ENCODE peak calls at places on chromosomes 2 and 18, in six cellular contexts. One of them, this sample, is unnamed.

GRCh38 chr2:20015482-20016083 is 3.1 kb upstream of the MATN3 start:
- DNase-seq in CD8-positive, alpha-beta memory T cell: peak; percentile 39
- DNase-seq in substantia nigra: no peak
- DNase-seq in epithelial cell of esophagus: peak; percentile 64
- DNase-seq in heart left ventricle: no peak
- DNase-seq in astrocyte of the spinal cord: peak; percentile 67
- DNase-seq in this sample: peak; percentile 12

GRCh38 chr18:62420151-62420512 is 95.0 kb downstream of the TNFRSF11A start:
- DNase-seq in heart left ventricle: no peak
- DNase-seq in epithelial cell of esophagus: peak; percentile 54
- DNase-seq in astrocyte of the spinal cord: peak; percentile 28
- DNase-seq in substantia nigra: no peak
- DNase-seq in CD8-positive, alpha-beta memory T cell: no peak
- DNase-seq in this sample: peak; percentile 26

GRCh38 chr2:239047420-239047819 is 199.5 kb downstream of the TWIST2 start:
- DNase-seq in astrocyte of the spinal cord: no peak
- DNase-seq in CD8-positive, alpha-beta memory T cell: no peak
- DNase-seq in epithelial cell of esophagus: no peak
- DNase-seq in substantia nigra: no peak
- DNase-seq in heart left ventricle: peak; percentile 16
- DNase-seq in this sample: no peak

GRCh38 chr2:169839954-169840746 is 12.9 kb downstream of the UBR3 start:
- DNase-seq in heart left ventricle: no peak
- DNase-seq in CD8-positive, alpha-beta memory T cell: no peak
- DNase-seq in astrocyte of the spinal cord: no peak
- DNase-seq in epithelial cell of esophagus: no peak
- DNase-seq in substantia nigra: no peak
- DNase-seq in this sample: peak; percentile 21

GRCh38 chr2:122112633-122113032 is 357.2 kb downstream of the TSN start:
- DNase-seq in epithelial cell of esophagus: no peak
- DNase-seq in heart left ventricle: no peak
- DNase-seq in CD8-positive, alpha-beta memory T cell: no peak
- DNase-seq in substantia nigra: no peak
- DNase-seq in astrocyte of the spinal cord: no peak
- DNase-seq in this sample: no peak

GRCh38 chr18:62085766-62086165 is 101.1 kb downstream of the PIGN start:
- DNase-seq in heart left ventricle: no peak
- DNase-seq in astrocyte of the spinal cord: no peak
- DNase-seq in CD8-positive, alpha-beta memory T cell: no peak
- DNase-seq in epithelial cell of esophagus: no peak
- DNase-seq in substantia nigra: no peak
- DNase-seq in this sample: no peak

GRCh38 chr2:88188741-88189140 is 18.6 kb downstream of the THNSL2 start:
- DNase-seq in heart left ventricle: no peak
- DNase-seq in epithelial cell of esophagus: peak; percentile 60
- DNase-seq in astrocyte of the spinal cord: no peak
- DNase-seq in substantia nigra: no peak
- DNase-seq in CD8-positive, alpha-beta memory T cell: no peak
- DNase-seq in this sample: no peak

GRCh38 chr2:113925884-113926283 is 36.0 kb downstream of the ACTR3 start:
- DNase-seq in heart left ventricle: no peak
- DNase-seq in epithelial cell of esophagus: no peak
- DNase-seq in substantia nigra: no peak
- DNase-seq in CD8-positive, alpha-beta memory T cell: no peak
- DNase-seq in astrocyte of the spinal cord: no peak
- DNase-seq in this sample: no peak

GRCh38 chr2:169509230-169509917 is at the start of gene KLHL41:
- DNase-seq in substantia nigra: no peak
- DNase-seq in epithelial cell of esophagus: peak; percentile 63
- DNase-seq in astrocyte of the spinal cord: peak; percentile 67
- DNase-seq in CD8-positive, alpha-beta memory T cell: no peak
- DNase-seq in heart left ventricle: no peak
- DNase-seq in this sample: no peak

GRCh38 chr2:102618452-102619413 is 620 bp upstream of the SLC9A2 start:
- DNase-seq in substantia nigra: no peak
- DNase-seq in heart left ventricle: peak; percentile 33
- DNase-seq in astrocyte of the spinal cord: peak; percentile 13
- DNase-seq in CD8-positive, alpha-beta memory T cell: no peak
- DNase-seq in epithelial cell of esophagus: no peak
- DNase-seq in this sample: no peak

GRCh38 chr2:136324966-136325365 is 207.0 kb upstream of the CXCR4 start:
- DNase-seq in substantia nigra: no peak
- DNase-seq in epithelial cell of esophagus: no peak
- DNase-seq in heart left ventricle: no peak
- DNase-seq in CD8-positive, alpha-beta memory T cell: no peak
- DNase-seq in astrocyte of the spinal cord: no peak
- DNase-seq in this sample: no peak

GRCh38 chr2:43576983-43577892 is 18.6 kb downstream of the THADA start:
- DNase-seq in CD8-positive, alpha-beta memory T cell: peak; percentile 41
- DNase-seq in substantia nigra: no peak
- DNase-seq in heart left ventricle: no peak
- DNase-seq in epithelial cell of esophagus: peak; percentile 77
- DNase-seq in astrocyte of the spinal cord: peak; percentile 67
- DNase-seq in this sample: peak; percentile 33

GRCh38 chr18:74273394-74273793 is 18.4 kb downstream of the CYB5A start:
- DNase-seq in substantia nigra: no peak
- DNase-seq in astrocyte of the spinal cord: no peak
- DNase-seq in CD8-positive, alpha-beta memory T cell: no peak
- DNase-seq in heart left ventricle: no peak
- DNase-seq in epithelial cell of esophagus: no peak
- DNase-seq in this sample: no peak

GRCh38 chr2:179201884-179202283 is 62.7 kb downstream of the SESTD1 start:
- DNase-seq in CD8-positive, alpha-beta memory T cell: no peak
- DNase-seq in substantia nigra: no peak
- DNase-seq in heart left ventricle: no peak
- DNase-seq in astrocyte of the spinal cord: no peak
- DNase-seq in epithelial cell of esophagus: peak; percentile 13
- DNase-seq in this sample: no peak

GRCh38 chr2:127199223-127199622 is 20.9 kb downstream of the CYP27C1 start:
- DNase-seq in CD8-positive, alpha-beta memory T cell: no peak
- DNase-seq in substantia nigra: no peak
- DNase-seq in astrocyte of the spinal cord: no peak
- DNase-seq in epithelial cell of esophagus: no peak
- DNase-seq in heart left ventricle: no peak
- DNase-seq in this sample: no peak

GRCh38 chr2:233092446-233093438 is 32.6 kb downstream of the INPP5D start:
- DNase-seq in heart left ventricle: no peak
- DNase-seq in astrocyte of the spinal cord: no peak
- DNase-seq in CD8-positive, alpha-beta memory T cell: no peak
- DNase-seq in substantia nigra: no peak
- DNase-seq in epithelial cell of esophagus: no peak
- DNase-seq in this sample: no peak

GRCh38 chr2:111186933-111187332 is 66.2 kb downstream of the BCL2L11 start:
- DNase-seq in substantia nigra: no peak
- DNase-seq in CD8-positive, alpha-beta memory T cell: no peak
- DNase-seq in epithelial cell of esophagus: no peak
- DNase-seq in heart left ventricle: no peak
- DNase-seq in astrocyte of the spinal cord: no peak
- DNase-seq in this sample: no peak

GRCh38 chr2:225028572-225028971 is 13.7 kb downstream of the DOCK10 start:
- DNase-seq in astrocyte of the spinal cord: no peak
- DNase-seq in substantia nigra: no peak
- DNase-seq in heart left ventricle: no peak
- DNase-seq in epithelial cell of esophagus: no peak
- DNase-seq in CD8-positive, alpha-beta memory T cell: no peak
- DNase-seq in this sample: no peak

GRCh38 chr18:35507623-35508022 is 9.9 kb upstream of the INO80C start:
- DNase-seq in epithelial cell of esophagus: no peak
- DNase-seq in heart left ventricle: no peak
- DNase-seq in CD8-positive, alpha-beta memory T cell: no peak
- DNase-seq in substantia nigra: no peak
- DNase-seq in astrocyte of the spinal cord: no peak
- DNase-seq in this sample: no peak

GRCh38 chr2:145682536-145683157 is 1162.7 kb upstream of the ZEB2 start:
- DNase-seq in substantia nigra: no peak
- DNase-seq in epithelial cell of esophagus: peak; percentile 72
- DNase-seq in heart left ventricle: no peak
- DNase-seq in CD8-positive, alpha-beta memory T cell: no peak
- DNase-seq in astrocyte of the spinal cord: peak; percentile 24
- DNase-seq in this sample: peak; percentile 16

GRCh38 chr2:223026357-223027110 is 25.5 kb upstream of the KCNE4 start:
- DNase-seq in astrocyte of the spinal cord: peak; percentile 48
- DNase-seq in CD8-positive, alpha-beta memory T cell: no peak
- DNase-seq in heart left ventricle: no peak
- DNase-seq in substantia nigra: no peak
- DNase-seq in epithelial cell of esophagus: no peak
- DNase-seq in this sample: no peak

GRCh38 chr2:216838146-216838545 is 21.7 kb downstream of the TNP1 start:
- DNase-seq in astrocyte of the spinal cord: peak; percentile 70
- DNase-seq in heart left ventricle: peak; percentile 71
- DNase-seq in substantia nigra: no peak
- DNase-seq in CD8-positive, alpha-beta memory T cell: no peak
- DNase-seq in epithelial cell of esophagus: no peak
- DNase-seq in this sample: peak; percentile 48

GRCh38 chr18:62904396-62905285 is 189.3 kb downstream of the PHLPP1 start:
- DNase-seq in epithelial cell of esophagus: no peak
- DNase-seq in astrocyte of the spinal cord: no peak
- DNase-seq in heart left ventricle: no peak
- DNase-seq in substantia nigra: no peak
- DNase-seq in CD8-positive, alpha-beta memory T cell: no peak
- DNase-seq in this sample: no peak

GRCh38 chr2:218257390-218257981 is 3.3 kb upstream of the GPBAR1 start:
- DNase-seq in epithelial cell of esophagus: peak; percentile 56
- DNase-seq in substantia nigra: no peak
- DNase-seq in CD8-positive, alpha-beta memory T cell: peak; percentile 67
- DNase-seq in heart left ventricle: no peak
- DNase-seq in astrocyte of the spinal cord: no peak
- DNase-seq in this sample: no peak

GRCh38 chr2:229901819-229902218 is 20.0 kb downstream of the TRIP12 start:
- DNase-seq in astrocyte of the spinal cord: peak; percentile 88
- DNase-seq in CD8-positive, alpha-beta memory T cell: no peak
- DNase-seq in heart left ventricle: no peak
- DNase-seq in substantia nigra: no peak
- DNase-seq in epithelial cell of esophagus: peak; percentile 63
- DNase-seq in this sample: peak; percentile 59

GRCh38 chr18:57209697-57210096 is 62.8 kb downstream of the BOD1L2 start:
- DNase-seq in epithelial cell of esophagus: no peak
- DNase-seq in substantia nigra: no peak
- DNase-seq in heart left ventricle: no peak
- DNase-seq in astrocyte of the spinal cord: no peak
- DNase-seq in CD8-positive, alpha-beta memory T cell: no peak
- DNase-seq in this sample: no peak

GRCh38 chr2:191677091-191677645 is 768 bp upstream of the NABP1 start:
- DNase-seq in substantia nigra: no peak
- DNase-seq in CD8-positive, alpha-beta memory T cell: no peak
- DNase-seq in heart left ventricle: peak; percentile 40
- DNase-seq in epithelial cell of esophagus: peak; percentile 77
- DNase-seq in astrocyte of the spinal cord: peak; percentile 90
- DNase-seq in this sample: peak; percentile 91

GRCh38 chr18:11857177-11857887 is 6.1 kb downstream of the CHMP1B start:
- DNase-seq in epithelial cell of esophagus: peak; percentile 100
- DNase-seq in CD8-positive, alpha-beta memory T cell: no peak
- DNase-seq in astrocyte of the spinal cord: peak; percentile 100
- DNase-seq in heart left ventricle: peak; percentile 62
- DNase-seq in substantia nigra: no peak
- DNase-seq in this sample: peak; percentile 100

GRCh38 chr2:207928079-207928478 is 97.2 kb downstream of the PLEKHM3 start:
- DNase-seq in epithelial cell of esophagus: peak; percentile 29
- DNase-seq in heart left ventricle: no peak
- DNase-seq in astrocyte of the spinal cord: no peak
- DNase-seq in CD8-positive, alpha-beta memory T cell: no peak
- DNase-seq in substantia nigra: no peak
- DNase-seq in this sample: no peak

GRCh38 chr2:2742745-2743144 is 411.7 kb upstream of the MYT1L start:
- DNase-seq in CD8-positive, alpha-beta memory T cell: no peak
- DNase-seq in epithelial cell of esophagus: peak; percentile 64
- DNase-seq in heart left ventricle: no peak
- DNase-seq in substantia nigra: no peak
- DNase-seq in astrocyte of the spinal cord: no peak
- DNase-seq in this sample: no peak

GRCh38 chr2:649461-650342 is 27.5 kb downstream of the TMEM18 start:
- DNase-seq in epithelial cell of esophagus: no peak
- DNase-seq in astrocyte of the spinal cord: no peak
- DNase-seq in heart left ventricle: no peak
- DNase-seq in CD8-positive, alpha-beta memory T cell: no peak
- DNase-seq in substantia nigra: no peak
- DNase-seq in this sample: no peak

GRCh38 chr2:193187816-193188215 is 993.1 kb upstream of the TMEFF2 start:
- DNase-seq in CD8-positive, alpha-beta memory T cell: no peak
- DNase-seq in astrocyte of the spinal cord: no peak
- DNase-seq in heart left ventricle: no peak
- DNase-seq in substantia nigra: no peak
- DNase-seq in epithelial cell of esophagus: no peak
- DNase-seq in this sample: no peak

GRCh38 chr2:172726172-172726735 is 9.4 kb upstream of the RAPGEF4 start:
- DNase-seq in substantia nigra: no peak
- DNase-seq in CD8-positive, alpha-beta memory T cell: no peak
- DNase-seq in heart left ventricle: no peak
- DNase-seq in epithelial cell of esophagus: no peak
- DNase-seq in astrocyte of the spinal cord: peak; percentile 54
- DNase-seq in this sample: no peak

GRCh38 chr2:38997784-38998183 is 108.1 kb downstream of the ARHGEF33 start:
- DNase-seq in CD8-positive, alpha-beta memory T cell: no peak
- DNase-seq in heart left ventricle: no peak
- DNase-seq in epithelial cell of esophagus: peak; percentile 89
- DNase-seq in astrocyte of the spinal cord: peak; percentile 90
- DNase-seq in substantia nigra: no peak
- DNase-seq in this sample: peak; percentile 89

This sample was measured in brain microvascular endothelial cell.